ENCODE peak calls at places on chromosomes 2 and 18, in six cellular contexts. F is mammary epithelial cell; A is activated T-cell treated with anti-CD3 and anti-CD28 coated beads, Interleukin-2, amount 50 U/mL, for 1 hour; I is KBM-7; W is posterior vena cava; P is kidney. V is an unnamed sample.

GRCh38 chr2:111705711-111706323 is 178.2 kb downstream of the ANAPC1 start:
- DNase-seq in I (peak), F (peak), W (no peak), A (no peak), P (peak), V (peak)

GRCh38 chr2:74440378-74441110 is 1.2 kb downstream of the RTKN start:
- DNase-seq in W (peak), I (peak), A (peak), P (peak), F (peak), V (peak)

GRCh38 chr2:206462240-206462854 is 19.0 kb downstream of the ADAM23 start:
- DNase-seq in F (no peak), W (no peak), P (no peak), A (no peak), I (no peak), V (no peak)

GRCh38 chr2:127829845-127830246 is 18.9 kb upstream of the WDR33 start:
- DNase-seq in F (peak), A (peak), P (no peak), W (no peak), I (peak), V (peak)

GRCh38 chr18:57705011-57705410 is 83.4 kb upstream of the NARS1 start:
- DNase-seq in W (no peak), I (no peak), P (no peak), F (no peak), A (no peak), V (no peak)

GRCh38 chr2:201980389-201980821 is 53.2 kb upstream of the FZD7 start:
- DNase-seq in A (no peak), P (no peak), I (no peak), W (no peak), F (no peak), V (no peak)

GRCh38 chr18:48534364-48534763 is 4.5 kb upstream of the CTIF start:
- DNase-seq in W (no peak), A (no peak), I (no peak), F (no peak), P (no peak), V (no peak)

GRCh38 chr2:101047075-101047766 is 45.1 kb downstream of the RPL31 start:
- DNase-seq in F (peak), W (no peak), I (no peak), P (peak), A (no peak), V (no peak)

GRCh38 chr2:39571197-39571731 is 94.5 kb upstream of the TMEM178A start:
- DNase-seq in P (no peak), A (no peak), I (no peak), F (peak), W (no peak), V (no peak)

GRCh38 chr18:42069036-42069435 is 114.0 kb downstream of the PIK3C3 start:
- DNase-seq in A (no peak), W (no peak), F (no peak), I (no peak), P (no peak), V (no peak)

GRCh38 chr2:217177687-217178086 is 317.8 kb upstream of the TNP1 start:
- DNase-seq in I (no peak), F (no peak), P (no peak), A (no peak), W (no peak), V (no peak)

GRCh38 chr18:12336887-12337286 is 28.8 kb downstream of the TUBB6 start:
- DNase-seq in F (peak), I (no peak), A (no peak), W (no peak), P (no peak), V (no peak)

V was measured in activated effector memory CD4-positive, alpha-beta T cell treated with anti-CD3 and anti-CD28 coated beads, Interleukin-2, amount 50 U/mL, for 16 hours.